ENCODE peak calls at places on chromosomes 11 and 22, in five cellular contexts. T is naive thymus-derived CD4-positive, alpha-beta T cell; W is lower lobe of right lung; G is GM12878; O is thoracic aorta. M is an unnamed sample. For H3K4me1 and H3K9me3, the result is how much of the 10 kb centered on the place peaks cover.

GRCh38 chr11:2534131-2534956 is 89.5 kb downstream of the KCNQ1 start:
- DNase-seq in T (no peak), W (no peak), G (no peak), O (no peak), M (peak)

GRCh38 chr11:124768914-124769313 is 6.8 kb upstream of the ESAM start:
- DNase-seq in T (no peak), W (no peak), G (no peak), O (no peak), M (no peak)

GRCh38 chr22:31995046-31995445 is 48.0 kb upstream of the SLC5A1 start:
- DNase-seq in T (no peak), W (no peak), G (no peak), O (no peak), M (no peak)

GRCh38 chr22:42519544-42520237 is at the start of gene RRP7A:
- DNase-seq in T (peak), W (peak), G (no peak), O (peak), M (peak)

GRCh38 chr11:120828847-120829246 is 195.1 kb upstream of the TBCEL start:
- DNase-seq in T (no peak), W (no peak), G (no peak), O (no peak), M (no peak)

GRCh38 chr22:46843691-46844297 is 81.3 kb downstream of the TBC1D22A start:
- DNase-seq in T (no peak), W (no peak), G (no peak), O (no peak), M (no peak)

GRCh38 chr11:132490976-132491375 is 1041.3 kb downstream of the OPCML start:
- DNase-seq in T (no peak), W (no peak), G (no peak), O (no peak), M (peak)

GRCh38 chr11:117565709-117566108 is 231.3 kb downstream of the DSCAML1 start:
- DNase-seq in T (no peak), W (no peak), G (no peak), O (no peak), M (no peak)

GRCh38 chr11:61963016-61963281 is 4.5 kb downstream of the FTH1 start:
- DNase-seq in T (no peak), W (no peak), G (no peak), O (no peak), M (no peak)

GRCh38 chr11:43790444-43790794 is 90.2 kb upstream of the ALKBH3 start:
- DNase-seq in T (no peak), W (no peak), G (no peak), O (no peak), M (no peak)

GRCh38 chr22:39220897-39221850 is 23.6 kb downstream of the PDGFB start:
- DNase-seq in T (no peak), W (peak), G (no peak), O (no peak), M (no peak)

GRCh38 chr11:72478596-72479143 is 44.3 kb upstream of the CLPB start:
- DNase-seq in T (no peak), W (no peak), G (no peak), O (no peak), M (no peak)

GRCh38 chr11:93704237-93704636 is 37.1 kb downstream of the TAF1D start:
- DNase-seq in T (no peak), W (no peak), G (no peak), O (no peak), M (no peak)

GRCh38 chr11:75272391-75272790 is 31.8 kb downstream of the TPBGL start:
- DNase-seq in T (no peak), W (no peak), G (no peak), O (no peak), M (peak)

GRCh38 chr11:38089728-38090127 is 1491.7 kb upstream of the RAG2 start:
- DNase-seq in T (no peak), W (no peak), G (no peak), O (no peak), M (no peak)

GRCh38 chr11:95764267-95764898 is 25.2 kb downstream of the FAM76B start:
- DNase-seq in T (peak), W (no peak), G (no peak), O (no peak), M (no peak)

GRCh38 chr11:44308923-44309482 is 936 bp downstream of the ALX4 start:
- DNase-seq in T (no peak), W (no peak), G (no peak), O (no peak), M (no peak)

GRCh38 chr11:75203641-75204011 is 36.9 kb upstream of the TPBGL start:
- DNase-seq in T (no peak), W (no peak), G (no peak), O (no peak), M (no peak)

GRCh38 chr22:42947211-42947990 is 67.5 kb downstream of the PACSIN2 start:
- DNase-seq in T (no peak), W (no peak), G (no peak), O (no peak), M (peak)

GRCh38 chr22:25869771-25870170 is 127.8 kb downstream of the MYO18B start:
- DNase-seq in T (no peak), W (no peak), G (no peak), O (no peak), M (no peak)

GRCh38 chr11:15468471-15468870 is 353.7 kb downstream of the INSC start:
- DNase-seq in T (no peak), W (no peak), G (no peak), O (no peak), M (no peak)

GRCh38 chr11:68579455-68579854 is 104.9 kb upstream of the GAL start:
- DNase-seq in T (no peak), W (no peak), G (no peak), O (no peak), M (no peak)

GRCh38 chr11:128733440-128734115 is 39.7 kb downstream of the FLI1 start:
- DNase-seq in T (no peak), W (no peak), G (no peak), O (no peak), M (no peak)

GRCh38 chr11:22049276-22049675 is 143.6 kb upstream of the ANO5 start:
- DNase-seq in T (no peak), W (no peak), G (no peak), O (no peak), M (no peak)

GRCh38 chr22:45688606-45689080 is 17.0 kb downstream of the ATXN10 start:
- DNase-seq in T (no peak), W (no peak), G (no peak), O (no peak), M (no peak)

GRCh38 chr11:27363576-27364115 is 631 bp upstream of the CCDC34 start:
- DNase-seq in T (no peak), W (no peak), G (no peak), O (no peak), M (no peak)

GRCh38 chr11:69240332-69241074 is 53.5 kb upstream of the MYEOV start:
- DNase-seq in T (no peak), W (no peak), G (no peak), O (no peak), M (peak)

GRCh38 chr11:60251485-60252207 is 8.7 kb upstream of the MS4A4E start:
- DNase-seq in T (peak), W (no peak), G (peak), O (no peak), M (no peak)

GRCh38 chr11:103927535-103927934 is 108.9 kb upstream of the DDI1 start:
- DNase-seq in T (no peak), W (no peak), G (no peak), O (no peak), M (no peak)

GRCh38 chr11:86799680-86800075 is 664 bp upstream of the PRSS23 start:
- DNase-seq in T (no peak), W (no peak), G (no peak), O (no peak), M (no peak)

GRCh38 chr11:57781529-57781943 is 19.9 kb downstream of the CTNND1 start:
- DNase-seq in T (no peak), W (peak), G (no peak), O (no peak), M (no peak)

GRCh38 chr11:57787920-57788716 is 26.5 kb downstream of the CTNND1 start:
- DNase-seq in T (no peak), W (peak), G (peak), O (no peak), M (peak)

GRCh38 chr11:57787205-57787604 is 25.6 kb downstream of the CTNND1 start:
- DNase-seq in T (no peak), W (no peak), G (no peak), O (no peak), M (no peak)

GRCh38 chr11:57786436-57786835 is 24.8 kb downstream of the CTNND1 start:
- DNase-seq in T (no peak), W (no peak), G (no peak), O (no peak), M (no peak)

GRCh38 chr11:57785072-57785471 is 23.5 kb downstream of the CTNND1 start:
- DNase-seq in T (no peak), W (no peak), G (no peak), O (no peak), M (no peak)
- H3K4me1 ChIP-seq in T (under half), W (half or more), G (under half), O (half or more), M (half or more)

DNA sequence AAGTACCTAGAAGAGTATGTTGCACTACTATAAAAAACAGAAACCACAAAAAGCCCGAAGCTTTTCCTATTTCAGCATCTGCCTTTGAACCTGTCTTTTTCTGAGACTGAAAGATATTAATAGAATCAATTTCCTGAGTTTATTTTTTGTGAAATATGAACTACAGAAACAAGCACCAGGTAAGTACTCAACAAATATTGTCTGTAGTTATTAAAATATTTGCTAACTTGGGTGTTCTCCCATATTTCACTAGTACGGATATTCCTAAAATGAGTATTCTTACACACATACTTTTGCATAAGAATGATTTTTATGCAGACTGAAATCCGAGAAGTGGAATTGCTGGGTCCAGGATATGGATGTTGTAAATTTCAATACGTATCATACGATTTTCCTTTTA is 188.0 kb downstream of the OR4C45 start:
- DNase-seq in T (no peak), W (no peak), G (no peak), O (no peak), M (no peak)
- H3K9me3 ChIP-seq in T (under half), W (under half), G (under half), O (under half), M (under half)

GRCh38 chr11:100684101-100685065 is 2.7 kb upstream of the ARHGAP42 start:
- DNase-seq in T (no peak), W (no peak), G (no peak), O (no peak), M (no peak)
- H3K4me1 ChIP-seq in T (under half), W (under half), G (under half), O (under half), M (under half)

GRCh38 chr11:113192121-113192925 is 122.1 kb upstream of the TTC12 start:
- DNase-seq in T (no peak), W (no peak), G (no peak), O (no peak), M (peak)

GRCh38 chr11:113193077-113193476 is 121.3 kb upstream of the TTC12 start:
- DNase-seq in T (no peak), W (no peak), G (no peak), O (no peak), M (no peak)

GRCh38 chr11:113195728-113196127 is 118.7 kb upstream of the TTC12 start:
- DNase-seq in T (no peak), W (no peak), G (no peak), O (no peak), M (no peak)

GRCh38 chr11:113197456-113197855 is 116.9 kb upstream of the TTC12 start:
- DNase-seq in T (no peak), W (no peak), G (no peak), O (no peak), M (no peak)

DNA sequence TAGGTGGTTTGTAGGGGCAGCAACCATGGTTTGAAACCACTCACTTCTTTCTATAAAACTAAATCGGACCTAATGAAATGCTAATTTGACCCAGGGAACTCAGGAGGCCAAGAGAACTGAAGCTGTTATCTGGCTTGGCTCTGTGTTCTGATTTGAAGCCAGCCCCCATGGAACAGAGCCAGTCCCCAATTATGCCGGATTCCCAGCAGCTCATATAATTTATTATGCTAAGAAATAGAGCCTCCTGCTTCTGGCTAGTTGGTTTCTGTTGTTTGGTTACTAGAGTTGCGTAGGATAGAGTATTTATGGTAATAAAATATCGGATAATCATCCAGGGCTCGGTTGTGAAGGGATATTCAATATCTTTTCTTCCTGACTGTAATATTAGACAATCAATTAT is 120.5 kb upstream of the TTC12 start:
- DNase-seq in T (no peak), W (no peak), G (peak), O (no peak), M (peak)
- H3K9me3 ChIP-seq in T (under half), W (under half), G (under half), O (under half), M (under half)

GRCh38 chr11:47258317-47258902 is 614 bp downstream of the NR1H3 start:
- DNase-seq in T (no peak), W (no peak), G (no peak), O (no peak), M (no peak)
- H3K4me1 ChIP-seq in T (under half), W (half or more), G (under half), O (under half), M (half or more)

GRCh38 chr22:49052023-49052538 is 775.6 kb downstream of the BRD1 start:
- DNase-seq in T (peak), W (no peak), G (no peak), O (no peak), M (no peak)
- H3K9me3 ChIP-seq in T (under half), W (under half), G (under half), O (under half), M (under half)

GRCh38 chr22:40733919-40734318 is 54.6 kb downstream of the MCHR1 start:
- DNase-seq in T (no peak), W (no peak), G (no peak), O (no peak), M (no peak)
- H3K4me1 ChIP-seq in T (under half), W (under half), G (under half), O (under half), M (under half)

GRCh38 chr11:35980646-35981402 is 37.0 kb downstream of the LDLRAD3 start:
- DNase-seq in T (no peak), W (no peak), G (no peak), O (no peak), M (no peak)
- H3K9me3 ChIP-seq in T (under half), W (under half), G (under half), O (under half), M (under half)

M was measured in adrenal gland.